ENCODE peak calls at places on chromosomes 3 and 15, in seven cellular contexts. One of them, this sample, is unnamed.
A peak's percentile ranks its signal among the peaks of the same experiment; 100 is the strongest.

GRCh38 chr3:86149054-86149453 is 841.9 kb downstream of the VGLL3 start:
- DNase-seq in astrocyte of the spinal cord: no peak
- DNase-seq in astrocyte: no peak
- DNase-seq in heart left ventricle: no peak
- DNase-seq in uterus: no peak
- DNase-seq in psoas muscle: no peak
- DNase-seq in fibroblast of lung: no peak
- DNase-seq in this sample: no peak

GRCh38 chr3:15815696-15816095 is 17.9 kb upstream of the ANKRD28 start:
- DNase-seq in astrocyte: peak; percentile 59
- DNase-seq in uterus: no peak
- DNase-seq in astrocyte of the spinal cord: peak; percentile 85
- DNase-seq in heart left ventricle: no peak
- DNase-seq in fibroblast of lung: peak; percentile 91
- DNase-seq in psoas muscle: no peak
- DNase-seq in this sample: peak; percentile 81

GRCh38 chr3:120263792-120264191 is 21.2 kb downstream of the GPR156 start:
- DNase-seq in astrocyte of the spinal cord: no peak
- DNase-seq in fibroblast of lung: no peak
- DNase-seq in astrocyte: no peak
- DNase-seq in psoas muscle: no peak
- DNase-seq in uterus: no peak
- DNase-seq in heart left ventricle: no peak
- DNase-seq in this sample: no peak

GRCh38 chr3:12959838-12960378 is 113.3 kb downstream of the IQSEC1 start:
- DNase-seq in astrocyte: no peak
- DNase-seq in fibroblast of lung: no peak
- DNase-seq in astrocyte of the spinal cord: no peak
- DNase-seq in uterus: no peak
- DNase-seq in heart left ventricle: peak; percentile 70
- DNase-seq in psoas muscle: peak; percentile 59
- DNase-seq in this sample: no peak

GRCh38 chr15:75049392-75049791 is 26.0 kb downstream of the PPCDC start:
- DNase-seq in psoas muscle: peak; percentile 84
- DNase-seq in astrocyte: no peak
- DNase-seq in heart left ventricle: peak; percentile 88
- DNase-seq in fibroblast of lung: peak; percentile 86
- DNase-seq in astrocyte of the spinal cord: peak; percentile 37
- DNase-seq in uterus: peak; percentile 65
- DNase-seq in this sample: peak; percentile 43

GRCh38 chr3:123032057-123032456 is 4.5 kb upstream of the SEMA5B start:
- DNase-seq in uterus: no peak
- DNase-seq in astrocyte of the spinal cord: no peak
- DNase-seq in psoas muscle: no peak
- DNase-seq in heart left ventricle: no peak
- DNase-seq in fibroblast of lung: no peak
- DNase-seq in astrocyte: no peak
- DNase-seq in this sample: no peak

GRCh38 chr3:185983495-185984141 is 45.8 kb upstream of the TRA2B start:
- DNase-seq in uterus: peak; percentile 64
- DNase-seq in astrocyte: peak; percentile 15
- DNase-seq in psoas muscle: peak; percentile 60
- DNase-seq in astrocyte of the spinal cord: peak; percentile 60
- DNase-seq in fibroblast of lung: peak; percentile 72
- DNase-seq in heart left ventricle: peak; percentile 57
- DNase-seq in this sample: peak; percentile 86

GRCh38 chr3:73080201-73080966 is 18.9 kb downstream of the EBLN2 start:
- DNase-seq in psoas muscle: no peak
- DNase-seq in heart left ventricle: no peak
- DNase-seq in astrocyte: no peak
- DNase-seq in fibroblast of lung: no peak
- DNase-seq in uterus: no peak
- DNase-seq in astrocyte of the spinal cord: no peak
- DNase-seq in this sample: no peak

GRCh38 chr15:51801391-51801835 is 28.0 kb upstream of the TMOD3 start:
- DNase-seq in uterus: no peak
- DNase-seq in heart left ventricle: peak; percentile 51
- DNase-seq in astrocyte of the spinal cord: peak; percentile 64
- DNase-seq in fibroblast of lung: peak; percentile 16
- DNase-seq in psoas muscle: peak; percentile 52
- DNase-seq in astrocyte: peak; percentile 48
- DNase-seq in this sample: no peak

GRCh38 chr3:184016820-184017671 is 638 bp downstream of the ABCC5 start:
- DNase-seq in fibroblast of lung: peak; percentile 47
- DNase-seq in psoas muscle: peak; percentile 82
- DNase-seq in astrocyte of the spinal cord: peak; percentile 53
- DNase-seq in uterus: peak; percentile 66
- DNase-seq in astrocyte: no peak
- DNase-seq in heart left ventricle: peak; percentile 80
- DNase-seq in this sample: peak; percentile 52

GRCh38 chr3:162142511-162142910 is 645.9 kb downstream of the OTOL1 start:
- DNase-seq in astrocyte of the spinal cord: peak; percentile 59
- DNase-seq in psoas muscle: no peak
- DNase-seq in fibroblast of lung: peak; percentile 65
- DNase-seq in astrocyte: peak; percentile 68
- DNase-seq in uterus: no peak
- DNase-seq in heart left ventricle: no peak
- DNase-seq in this sample: peak; percentile 76

GRCh38 chr3:156160653-156161052 is 40.3 kb downstream of the KCNAB1 start:
- DNase-seq in astrocyte: no peak
- DNase-seq in uterus: no peak
- DNase-seq in astrocyte of the spinal cord: peak; percentile 7
- DNase-seq in psoas muscle: no peak
- DNase-seq in fibroblast of lung: no peak
- DNase-seq in heart left ventricle: no peak
- DNase-seq in this sample: no peak

GRCh38 chr3:120284702-120285507 is at the start of gene GPR156:
- DNase-seq in astrocyte: no peak
- DNase-seq in fibroblast of lung: no peak
- DNase-seq in psoas muscle: no peak
- DNase-seq in uterus: no peak
- DNase-seq in astrocyte of the spinal cord: no peak
- DNase-seq in heart left ventricle: peak; percentile 30
- DNase-seq in this sample: peak; percentile 65

GRCh38 chr15:89783111-89783860 is 7.2 kb downstream of the MESP2 start:
- DNase-seq in fibroblast of lung: peak; percentile 61
- DNase-seq in astrocyte of the spinal cord: peak; percentile 32
- DNase-seq in heart left ventricle: no peak
- DNase-seq in astrocyte: peak; percentile 68
- DNase-seq in uterus: no peak
- DNase-seq in psoas muscle: no peak
- DNase-seq in this sample: peak; percentile 85

GRCh38 chr3:44906997-44907396 is 32.6 kb downstream of the TGM4 start:
- DNase-seq in psoas muscle: no peak
- DNase-seq in astrocyte of the spinal cord: no peak
- DNase-seq in heart left ventricle: no peak
- DNase-seq in fibroblast of lung: no peak
- DNase-seq in astrocyte: no peak
- DNase-seq in uterus: no peak
- DNase-seq in this sample: peak; percentile 41

GRCh38 chr3:4766716-4767499 is 212.3 kb upstream of the BHLHE40 start:
- DNase-seq in astrocyte of the spinal cord: no peak
- DNase-seq in uterus: no peak
- DNase-seq in astrocyte: no peak
- DNase-seq in heart left ventricle: no peak
- DNase-seq in psoas muscle: no peak
- DNase-seq in fibroblast of lung: no peak
- DNase-seq in this sample: no peak

GRCh38 chr3:46576386-46576785 is 10.3 kb upstream of the LRRC2 start:
- DNase-seq in astrocyte: no peak
- DNase-seq in astrocyte of the spinal cord: no peak
- DNase-seq in uterus: no peak
- DNase-seq in fibroblast of lung: no peak
- DNase-seq in psoas muscle: no peak
- DNase-seq in heart left ventricle: no peak
- DNase-seq in this sample: no peak

GRCh38 chr15:63348392-63348791 is 33.3 kb downstream of the CA12 start:
- DNase-seq in uterus: peak; percentile 50
- DNase-seq in astrocyte: peak; percentile 49
- DNase-seq in fibroblast of lung: peak; percentile 60
- DNase-seq in astrocyte of the spinal cord: peak; percentile 69
- DNase-seq in heart left ventricle: peak; percentile 76
- DNase-seq in psoas muscle: peak; percentile 75
- DNase-seq in this sample: peak; percentile 72

GRCh38 chr3:189260556-189261493 is 89.1 kb downstream of the TPRG1 start:
- DNase-seq in uterus: peak; percentile 46
- DNase-seq in fibroblast of lung: no peak
- DNase-seq in astrocyte of the spinal cord: no peak
- DNase-seq in heart left ventricle: peak; percentile 67
- DNase-seq in astrocyte: peak; percentile 24
- DNase-seq in psoas muscle: peak; percentile 75
- DNase-seq in this sample: no peak

GRCh38 chr3:187544326-187544725 is 125.9 kb downstream of the SST start:
- DNase-seq in astrocyte of the spinal cord: no peak
- DNase-seq in uterus: no peak
- DNase-seq in psoas muscle: no peak
- DNase-seq in fibroblast of lung: no peak
- DNase-seq in heart left ventricle: no peak
- DNase-seq in astrocyte: no peak
- DNase-seq in this sample: no peak
- TF ChIP-seq CTCF in astrocyte of the spinal cord: no peak
- TF ChIP-seq CTCF in uterus: no peak
- TF ChIP-seq CTCF in psoas muscle: no peak
- TF ChIP-seq CTCF in fibroblast of lung: no peak
- TF ChIP-seq CTCF in heart left ventricle: no peak
- TF ChIP-seq CTCF in astrocyte: no peak
- TF ChIP-seq CTCF in this sample: no peak

GRCh38 chr3:14411166-14411526 is 8.7 kb downstream of the SLC6A6 start:
- DNase-seq in uterus: no peak
- DNase-seq in fibroblast of lung: no peak
- DNase-seq in psoas muscle: no peak
- DNase-seq in astrocyte of the spinal cord: no peak
- DNase-seq in heart left ventricle: no peak
- DNase-seq in astrocyte: no peak
- DNase-seq in this sample: no peak

GRCh38 chr3:14411988-14412387 is 9.6 kb downstream of the SLC6A6 start:
- DNase-seq in psoas muscle: no peak
- DNase-seq in heart left ventricle: no peak
- DNase-seq in astrocyte: no peak
- DNase-seq in uterus: no peak
- DNase-seq in astrocyte of the spinal cord: no peak
- DNase-seq in fibroblast of lung: no peak
- DNase-seq in this sample: no peak

GRCh38 chr3:14410106-14410500 is 7.7 kb downstream of the SLC6A6 start:
- DNase-seq in astrocyte: no peak
- DNase-seq in fibroblast of lung: no peak
- DNase-seq in psoas muscle: no peak
- DNase-seq in heart left ventricle: no peak
- DNase-seq in uterus: no peak
- DNase-seq in astrocyte of the spinal cord: no peak
- DNase-seq in this sample: no peak

GRCh38 chr3:14412831-14413380 is 10.5 kb downstream of the SLC6A6 start:
- DNase-seq in astrocyte of the spinal cord: peak; percentile 60
- DNase-seq in psoas muscle: no peak
- DNase-seq in fibroblast of lung: no peak
- DNase-seq in heart left ventricle: no peak
- DNase-seq in astrocyte: no peak
- DNase-seq in uterus: peak; percentile 81
- DNase-seq in this sample: no peak

GRCh38 chr3:14410501-14411165 is 8.2 kb downstream of the SLC6A6 start:
- DNase-seq in heart left ventricle: no peak
- DNase-seq in astrocyte: peak; percentile 79
- DNase-seq in psoas muscle: no peak
- DNase-seq in uterus: no peak
- DNase-seq in fibroblast of lung: peak; percentile 70
- DNase-seq in astrocyte of the spinal cord: peak; percentile 73
- DNase-seq in this sample: peak; percentile 89
- H3K4me3 ChIP-seq in heart left ventricle: no peak overlapping the region
- H3K4me3 ChIP-seq in astrocyte: no peak overlapping the region
- H3K4me3 ChIP-seq in psoas muscle: no peak overlapping the region
- H3K4me3 ChIP-seq in uterus: no peak overlapping the region
- H3K4me3 ChIP-seq in fibroblast of lung: no peak overlapping the region
- H3K4me3 ChIP-seq in astrocyte of the spinal cord: no peak overlapping the region
- H3K4me3 ChIP-seq in this sample: no peak overlapping the region

DNA sequence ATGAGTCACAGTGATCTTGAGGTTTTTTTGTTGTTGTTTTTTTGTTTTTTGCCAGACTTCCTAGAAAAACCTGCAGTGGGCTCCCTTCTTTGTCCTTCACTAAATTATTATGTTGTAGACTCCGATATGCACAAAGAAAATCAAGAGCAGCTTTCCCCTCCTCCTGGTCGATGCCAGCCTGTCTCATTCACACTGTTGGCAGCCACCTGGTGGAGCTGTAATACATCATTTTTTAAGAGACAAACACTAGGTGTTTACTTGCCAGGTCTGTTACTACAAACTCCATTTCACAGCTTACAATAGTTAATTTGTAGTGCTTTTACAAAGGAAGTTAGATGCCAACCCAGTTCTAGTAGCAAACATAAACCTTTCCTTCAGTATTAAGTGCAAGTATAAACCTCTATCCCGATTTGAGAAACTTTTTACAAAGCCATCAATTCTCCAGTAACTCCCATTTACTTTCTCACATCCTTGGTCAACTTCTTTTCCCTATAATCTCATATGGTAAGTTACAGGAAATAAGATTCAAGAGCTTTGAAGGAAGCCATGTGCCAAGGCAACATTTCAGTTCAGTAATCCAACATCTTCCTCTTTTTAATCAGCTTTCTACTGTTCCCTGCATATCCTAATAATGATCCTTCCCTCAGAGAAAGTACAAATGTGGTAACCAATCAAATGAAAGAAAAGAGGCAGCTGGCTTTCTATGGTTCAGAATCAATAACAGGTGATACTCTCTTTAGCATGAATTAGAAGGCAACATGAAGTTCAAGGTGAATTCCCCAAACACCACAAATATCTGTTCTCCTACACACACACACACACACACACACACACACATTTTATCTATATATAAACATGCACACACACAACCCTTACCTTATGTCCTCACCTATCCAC is 14.0 kb downstream of the AAGAB start:
- DNase-seq in astrocyte: no peak
- DNase-seq in heart left ventricle: no peak
- DNase-seq in psoas muscle: no peak
- DNase-seq in uterus: no peak
- DNase-seq in fibroblast of lung: no peak
- DNase-seq in astrocyte of the spinal cord: no peak
- DNase-seq in this sample: no peak
- TF ChIP-seq CTCF in astrocyte: peak; percentile 9
- TF ChIP-seq CTCF in heart left ventricle: no peak
- TF ChIP-seq CTCF in psoas muscle: peak; percentile 23
- TF ChIP-seq CTCF in uterus: no peak
- TF ChIP-seq CTCF in fibroblast of lung: no peak
- TF ChIP-seq CTCF in astrocyte of the spinal cord: peak; percentile 5
- TF ChIP-seq CTCF in this sample: no peak

GRCh38 chr3:179526989-179527391 is 35.7 kb upstream of the ACTL6A start:
- DNase-seq in heart left ventricle: peak; percentile 64
- DNase-seq in astrocyte: peak; percentile 69
- DNase-seq in astrocyte of the spinal cord: peak; percentile 80
- DNase-seq in uterus: peak; percentile 72
- DNase-seq in fibroblast of lung: peak; percentile 85
- DNase-seq in psoas muscle: peak; percentile 61
- DNase-seq in this sample: peak; percentile 76
- H3K4me3 ChIP-seq in heart left ventricle: peak overlapping the region; percentile 39
- H3K4me3 ChIP-seq in astrocyte: peak overlapping the region; percentile 43
- H3K4me3 ChIP-seq in astrocyte of the spinal cord: peak overlapping the region; percentile 26
- H3K4me3 ChIP-seq in uterus: no peak overlapping the region
- H3K4me3 ChIP-seq in fibroblast of lung: peak overlapping the region; percentile 43
- H3K4me3 ChIP-seq in psoas muscle: no peak overlapping the region
- H3K4me3 ChIP-seq in this sample: peak overlapping the region; percentile 40